ENCODE peak calls at places on chromosomes 12 and 14, in four cellular contexts. Y is HEK293T, E is GM12878, T is HepG2. F is an unnamed sample.

GRCh38 chr12:12883369-12884001 is 7.9 kb upstream of the GPRC5A start:
- DNase-seq in T (peak), Y (no peak), E (no peak), F (peak)

GRCh38 chr12:1666215-1666614 is 24.7 kb upstream of the ADIPOR2 start:
- DNase-seq in E (no peak), Y (no peak), T (peak), F (peak)

GRCh38 chr12:47634127-47634526 is 71.7 kb downstream of the RPAP3 start:
- DNase-seq in T (no peak), E (no peak), Y (no peak), F (no peak)

GRCh38 chr12:20628388-20628787 is 66.7 kb upstream of the SLCO1C1 start:
- DNase-seq in Y (no peak), T (peak), E (no peak), F (no peak)

GRCh38 chr14:65281991-65282908 is 130.3 kb upstream of the FUT8 start:
- DNase-seq in E (no peak), T (no peak), Y (no peak), F (no peak)

GRCh38 chr14:64201296-64201695 is 92.9 kb downstream of the ESR2 start:
- DNase-seq in T (no peak), Y (no peak), E (no peak), F (no peak)

GRCh38 chr14:32593290-32593942 is 264.3 kb downstream of the AKAP6 start:
- DNase-seq in T (no peak), Y (no peak), E (no peak), F (no peak)

GRCh38 chr12:117067638-117068037 is 31.6 kb downstream of the TESC start:
- DNase-seq in E (no peak), Y (no peak), T (no peak), F (no peak)

GRCh38 chr14:61699092-61699491 is 3.8 kb downstream of the HIF1A start:
- DNase-seq in T (no peak), Y (no peak), E (no peak), F (no peak)

GRCh38 chr12:31647106-31647505 is 12.4 kb upstream of the ETFBKMT start:
- DNase-seq in E (no peak), T (no peak), Y (no peak), F (no peak)

GRCh38 chr12:104248444-104248843 is 32.9 kb downstream of the TXNRD1 start:
- DNase-seq in T (no peak), E (no peak), Y (no peak), F (no peak)

GRCh38 chr14:92945959-92946846 is 23.3 kb downstream of the CHGA start:
- DNase-seq in E (no peak), T (no peak), Y (no peak), F (no peak)

GRCh38 chr12:122184522-122184921 is 1.6 kb downstream of the LRRC43 start:
- DNase-seq in T (no peak), E (no peak), Y (no peak), F (no peak)

GRCh38 chr14:23728791-23729190 is 92.6 kb downstream of the DHRS2 start:
- DNase-seq in Y (no peak), T (no peak), E (no peak), F (no peak)

GRCh38 chr12:31783996-31784645 is 55.3 kb upstream of the AMN1 start:
- DNase-seq in Y (no peak), T (no peak), E (no peak), F (no peak)

GRCh38 chr14:24241829-24242443 is 487 bp downstream of the TINF2 start:
- DNase-seq in E (no peak), Y (peak), T (peak), F (peak)

GRCh38 chr12:132638541-132639408 is 20.2 kb downstream of the P2RX2 start:
- DNase-seq in Y (peak), T (peak), E (no peak), F (no peak)

GRCh38 chr12:754238-754816 is 1.9 kb downstream of the WNK1 start:
- DNase-seq in T (no peak), E (no peak), Y (no peak), F (no peak)

GRCh38 chr12:39571351-39571750 is 48.3 kb downstream of the ABCD2 start:
- DNase-seq in E (no peak), Y (no peak), T (no peak), F (no peak)

GRCh38 chr14:90911121-90911520 is 94.9 kb upstream of the TTC7B start:
- DNase-seq in T (no peak), Y (no peak), E (no peak), F (no peak)

GRCh38 chr12:122523280-122523679 is 3.5 kb downstream of the RSRC2 start:
- DNase-seq in Y (no peak), E (no peak), T (peak), F (no peak)

GRCh38 chr12:57522887-57523705 is 472 bp downstream of the MBD6 start:
- DNase-seq in E (no peak), T (no peak), Y (peak), F (no peak)

GRCh38 chr12:119222222-119222951 is 43.7 kb downstream of the HSPB8 start:
- DNase-seq in E (no peak), Y (no peak), T (no peak), F (no peak)

GRCh38 chr14:53872551-53873188 is 84.0 kb downstream of the BMP4 start:
- DNase-seq in T (no peak), E (no peak), Y (no peak), F (no peak)

GRCh38 chr12:124243936-124244335 is 51.0 kb upstream of the RFLNA start:
- DNase-seq in Y (no peak), T (no peak), E (no peak), F (no peak)

GRCh38 chr12:39235990-39236767 is 206.7 kb downstream of the KIF21A start:
- DNase-seq in E (no peak), T (no peak), Y (no peak), F (no peak)

GRCh38 chr14:45185110-45185814 is 49.5 kb downstream of the FANCM start:
- DNase-seq in T (no peak), Y (no peak), E (no peak), F (no peak)

DNA sequence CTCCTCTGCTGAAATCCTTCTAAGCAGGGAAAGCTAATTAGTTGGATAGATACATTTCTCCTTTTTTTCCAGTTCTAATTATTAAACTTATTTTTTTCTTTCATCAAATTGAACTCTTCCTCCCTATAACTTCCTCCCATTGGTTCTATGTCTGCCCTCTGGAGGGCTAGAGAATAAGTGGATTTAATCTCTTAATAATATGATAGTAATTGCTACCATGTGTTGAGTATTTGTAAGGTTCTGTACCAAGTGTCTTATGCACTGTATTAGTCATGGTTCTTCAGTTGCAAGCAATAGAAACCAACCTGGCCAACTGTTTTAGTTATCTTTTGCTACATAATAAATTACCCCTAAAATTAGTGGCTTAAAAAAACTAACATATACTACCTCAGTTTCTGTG is 190.5 kb upstream of the PLXNC1 start:
- DNase-seq in Y (no peak), T (no peak), E (no peak), F (no peak)
- TF ChIP-seq FOXK2 in Y (no peak), T (no peak), E (no peak), F (no peak)

GRCh38 chr12:3730111-3730510 is 22.8 kb downstream of the CRACR2A start:
- DNase-seq in T (no peak), E (no peak), Y (no peak), F (no peak)

GRCh38 chr12:3728686-3729085 is 24.2 kb downstream of the CRACR2A start:
- DNase-seq in Y (no peak), T (no peak), E (no peak), F (no peak)

GRCh38 chr12:3735432-3735831 is 17.5 kb downstream of the CRACR2A start:
- DNase-seq in E (no peak), Y (no peak), T (no peak), F (no peak)

GRCh38 chr12:3727877-3728632 is 24.9 kb downstream of the CRACR2A start:
- DNase-seq in Y (no peak), E (peak), T (no peak), F (no peak)

GRCh38 chr12:3732901-3733300 is 20.0 kb downstream of the CRACR2A start:
- DNase-seq in T (no peak), Y (no peak), E (no peak), F (no peak)
- TF ChIP-seq FOXK2 in T (no peak), Y (no peak), E (no peak), F (no peak)

GRCh38 chr12:95277139-95277538 is 59.5 kb downstream of the VEZT start:
- DNase-seq in T (no peak), Y (no peak), E (no peak), F (no peak)
- TF ChIP-seq FOXK2 in T (no peak), Y (no peak), E (no peak), F (no peak)

GRCh38 chr12:68883151-68883550 is 49.8 kb downstream of the CPM start:
- DNase-seq in Y (no peak), E (no peak), T (no peak), F (no peak)

GRCh38 chr12:68882251-68882964 is 50.6 kb downstream of the CPM start:
- DNase-seq in T (no peak), E (no peak), Y (no peak), F (no peak)

GRCh38 chr12:68878283-68878682 is 54.7 kb downstream of the CPM start:
- DNase-seq in T (no peak), E (no peak), Y (no peak), F (no peak)

GRCh38 chr12:68878846-68879245 is 54.1 kb downstream of the CPM start:
- DNase-seq in Y (no peak), E (no peak), T (no peak), F (no peak)

GRCh38 chr12:68880660-68881325 is 52.2 kb downstream of the CPM start:
- DNase-seq in Y (no peak), T (no peak), E (no peak), F (no peak)
- TF ChIP-seq FOXK2 in Y (no peak), T (no peak), E (no peak), F (no peak)

F was measured in K562.